ENCODE peak calls at places on chromosomes 6 and 20, in five cellular contexts. L, C, Q, E and D are unnamed samples.

GRCh38 chr6:129292836-129293235 is 409.9 kb downstream of the LAMA2 start:
- DNase-seq in E (no peak), L (no peak), C (no peak), Q (no peak), D (no peak)

GRCh38 chr20:1242530-1242929 is 16.7 kb downstream of the RAD21L1 start:
- DNase-seq in Q (no peak), L (no peak), E (no peak), C (no peak), D (no peak)

GRCh38 chr20:11235058-11235457 is 561.3 kb upstream of the JAG1 start:
- DNase-seq in E (no peak), C (no peak), Q (peak; percentile 75), L (no peak), D (no peak)

GRCh38 chr20:3923818-3924217 is 34.6 kb downstream of the PANK2 start:
- DNase-seq in E (no peak), C (no peak), L (no peak), Q (no peak), D (no peak)

GRCh38 chr6:158002951-158003853 is 21.5 kb downstream of the SYNJ2 start:
- DNase-seq in C (peak; percentile 74), L (no peak), E (no peak), Q (no peak), D (no peak)

GRCh38 chr20:1761116-1761515 is 103.5 kb upstream of the SIRPG start:
- DNase-seq in C (no peak), L (no peak), Q (no peak), E (no peak), D (no peak)

GRCh38 chr20:42945194-42945593 is 244.5 kb downstream of the PTPRT start:
- DNase-seq in C (no peak), E (no peak), L (no peak), Q (no peak), D (no peak)

GRCh38 chr20:32325706-32326506 is 32.2 kb upstream of the ASXL1 start:
- DNase-seq in C (no peak), L (no peak), E (no peak), Q (no peak), D (no peak)

GRCh38 chr6:154852700-154853099 is 119.5 kb downstream of the SCAF8 start:
- DNase-seq in L (no peak), E (no peak), Q (no peak), C (no peak), D (no peak)

GRCh38 chr6:88013015-88013414 is 34.6 kb upstream of the SPACA1 start:
- DNase-seq in L (peak; percentile 48), C (no peak), E (no peak), Q (no peak), D (no peak)

GRCh38 chr6:136225496-136225895 is 24.6 kb downstream of the MTFR2 start:
- DNase-seq in C (no peak), L (no peak), Q (no peak), E (no peak), D (peak; percentile 3)

GRCh38 chr6:162239330-162239729 is 488.2 kb downstream of the PRKN start:
- DNase-seq in C (no peak), E (no peak), Q (no peak), L (no peak), D (no peak)

DNA sequence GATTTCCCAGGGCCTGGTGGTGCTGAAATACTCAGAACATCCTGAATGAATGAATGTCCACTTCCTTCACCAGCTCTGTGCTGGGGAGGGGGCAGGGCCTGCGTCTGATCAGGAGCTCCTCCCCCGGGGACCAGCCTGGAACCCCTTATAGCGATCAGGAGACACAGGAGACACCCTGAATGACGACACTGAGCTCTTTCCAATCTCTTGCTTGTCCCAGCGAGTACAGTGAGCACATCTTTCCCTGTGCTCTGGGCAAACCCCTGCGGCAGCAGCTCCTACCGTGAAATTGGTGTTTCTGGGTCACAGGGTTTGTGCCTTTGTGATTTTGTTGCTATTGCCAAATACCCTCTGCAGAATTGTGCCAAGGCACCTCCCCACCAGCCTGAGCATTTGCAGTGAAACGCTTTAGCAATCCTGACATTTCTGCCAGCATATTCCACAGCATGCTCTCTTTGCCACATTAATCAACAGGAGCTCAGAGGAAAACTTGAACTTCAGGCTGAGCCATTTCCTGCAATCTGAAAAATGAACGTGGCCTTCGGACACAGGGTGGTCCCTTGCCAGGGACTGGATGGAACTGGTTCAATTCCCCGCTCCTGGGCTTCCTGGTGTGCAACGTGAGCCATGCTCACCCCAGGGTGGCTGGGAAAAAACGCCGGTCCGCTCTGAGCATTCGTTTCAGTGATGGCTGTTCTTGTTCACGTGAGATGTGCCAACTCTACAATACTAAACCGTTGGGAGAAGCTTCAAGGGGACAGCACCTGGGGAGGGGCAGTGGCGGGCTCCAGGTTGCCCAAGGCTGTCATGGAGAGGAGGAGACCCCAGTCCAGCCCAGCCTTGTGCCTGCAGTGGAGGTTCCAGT is 23.0 kb upstream of the MRGBP start:
- DNase-seq in E (no peak), L (no peak), Q (no peak), C (no peak), D (no peak)
- H3K4me1 ChIP-seq in E (peaks cover 58% of the 10 kb centered on the region), L (peaks cover 49% of the 10 kb centered on the region), Q (no peaks in the 10 kb centered on the region), C (peaks cover 5% of the 10 kb centered on the region), D (peaks cover 37% of the 10 kb centered on the region)

GRCh38 chr6:35049346-35049745 is 91.8 kb downstream of the TCP11 start:
- DNase-seq in E (no peak), C (no peak), Q (no peak), L (no peak), D (no peak)
- H3K4me1 ChIP-seq in E (peaks cover 17% of the 10 kb centered on the region), C (peaks cover 64% of the 10 kb centered on the region), Q (peaks cover 12% of the 10 kb centered on the region), L (peaks cover 18% of the 10 kb centered on the region), D (peaks cover 4% of the 10 kb centered on the region)

DNA sequence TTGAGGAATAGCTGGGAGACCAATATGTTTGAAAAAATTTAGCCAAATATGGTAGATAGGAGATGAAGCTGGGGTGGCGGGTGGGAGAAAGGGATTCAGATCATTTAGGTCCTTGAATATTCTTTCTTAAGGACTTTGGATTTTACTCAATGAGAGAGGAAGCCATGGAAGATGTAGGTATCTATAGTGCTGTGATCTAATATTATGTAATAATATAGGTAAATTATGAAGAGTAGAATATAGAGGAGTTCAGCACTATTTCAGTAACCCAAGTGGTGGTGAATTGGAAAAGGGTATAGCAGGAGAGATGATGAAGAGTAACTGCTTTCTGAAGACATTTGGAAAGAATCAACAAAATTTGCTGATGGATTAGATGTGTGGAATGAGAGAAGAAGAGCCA is 417.6 kb downstream of the UTRN start:
- DNase-seq in L (no peak), Q (no peak), C (no peak), E (no peak), D (no peak)
- H3K4me1 ChIP-seq in L (no peaks in the 10 kb centered on the region), Q (no peaks in the 10 kb centered on the region), C (no peaks in the 10 kb centered on the region), E (peaks cover under 1% of the 10 kb centered on the region), D (no peaks in the 10 kb centered on the region)

GRCh38 chr20:25257130-25257529 is 9.2 kb downstream of the PYGB start:
- DNase-seq in C (peak; percentile 28), E (no peak), L (no peak), Q (peak; percentile 30), D (no peak)

GRCh38 chr20:25257756-25258462 is 10.0 kb downstream of the PYGB start:
- DNase-seq in E (no peak), L (no peak), Q (peak; percentile 52), C (peak; percentile 32), D (no peak)

GRCh38 chr20:25254986-25255680 is 7.2 kb downstream of the PYGB start:
- DNase-seq in C (peak; percentile 64), L (no peak), E (no peak), Q (peak; percentile 53), D (no peak)

GRCh38 chr20:25254571-25254970 is 6.7 kb downstream of the PYGB start:
- DNase-seq in C (no peak), L (no peak), Q (peak; percentile 19), E (no peak), D (no peak)

DNA sequence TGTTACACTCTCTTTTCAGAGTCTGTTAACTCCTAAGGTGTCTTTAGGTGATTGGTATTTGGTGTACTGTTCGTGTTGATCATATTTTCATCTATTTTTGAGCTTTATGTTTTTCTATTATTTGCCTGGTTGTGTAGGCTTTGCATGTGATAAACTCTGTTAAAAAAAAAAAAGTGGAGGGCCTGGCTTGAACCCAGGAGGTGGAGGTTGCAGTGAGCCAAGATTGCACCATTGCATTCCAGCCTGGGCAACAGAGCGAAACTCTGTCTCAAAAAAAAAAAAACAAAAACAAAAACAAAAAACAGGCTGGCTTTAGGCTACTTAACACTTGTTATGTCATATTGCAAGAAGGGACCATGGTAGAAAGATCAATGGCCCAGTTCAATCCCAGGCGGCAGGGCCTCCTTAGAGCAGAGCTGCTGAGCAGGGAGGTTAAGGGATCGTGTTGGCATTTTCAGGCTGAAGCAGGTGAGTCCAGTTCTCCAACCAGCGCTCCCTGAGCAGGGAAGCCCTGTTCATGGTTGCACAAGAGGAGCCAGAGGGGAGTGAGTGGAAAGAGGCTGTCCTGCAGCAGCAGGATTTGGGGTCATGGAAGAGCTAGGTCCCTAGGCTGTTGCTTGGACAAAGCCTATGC is 8.5 kb downstream of the PYGB start:
- DNase-seq in L (no peak), Q (peak; percentile 25), C (peak; percentile 39), E (no peak), D (no peak)
- H3K4me1 ChIP-seq in L (peaks cover 24% of the 10 kb centered on the region), Q (peaks cover 2% of the 10 kb centered on the region), C (peaks cover 26% of the 10 kb centered on the region), E (peaks cover 30% of the 10 kb centered on the region), D (no peaks in the 10 kb centered on the region)

DNA sequence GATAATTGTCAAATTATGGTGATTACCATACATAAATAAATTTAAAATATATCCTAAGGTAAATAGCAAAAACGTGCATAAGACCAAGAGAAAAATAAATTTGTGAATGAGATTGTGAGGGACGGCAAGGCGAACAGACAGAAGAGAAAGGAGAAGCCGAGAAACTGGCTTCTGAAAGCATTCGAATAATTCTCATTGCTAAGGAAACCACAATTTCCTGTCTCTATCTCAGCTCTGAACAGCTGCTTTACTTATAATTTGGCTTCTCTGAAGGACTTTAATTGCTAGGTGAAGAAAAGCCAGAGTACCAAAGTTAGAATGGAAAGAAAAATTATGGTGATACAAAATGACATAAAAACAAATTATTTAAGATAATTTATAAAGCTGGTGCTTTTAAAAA is 79.0 kb upstream of the RGS17 start:
- DNase-seq in Q (no peak), L (peak; percentile 2), E (no peak), C (no peak), D (no peak)
- H3K4me1 ChIP-seq in Q (peaks cover 5% of the 10 kb centered on the region), L (peaks cover 5% of the 10 kb centered on the region), E (peaks cover 8% of the 10 kb centered on the region), C (no peaks in the 10 kb centered on the region), D (no peaks in the 10 kb centered on the region)